ENCODE peak calls at places on chromosomes 2 and 18, in ten cellular contexts. Q, Z, Y, P, C, T, B, J, L and D are unnamed samples.

GRCh38 chr18:3873698-3874495 is 423.9 kb downstream of the TGIF1 start:
- DNase-seq in L (no peak), B (no peak), Q (no peak), P (no peak), Y (no peak), Z (no peak), J (no peak), T (no peak), C (no peak), D (no peak)

GRCh38 chr2:75896779-75897366 is 186.2 kb upstream of the GCFC2 start:
- DNase-seq in C (no peak), Y (no peak), B (peak; percentile 33), J (no peak), Q (no peak), P (no peak), L (no peak), Z (no peak), T (peak; percentile 82), D (no peak)

GRCh38 chr2:102258386-102259074 is 52.8 kb upstream of the IL1RL1 start:
- DNase-seq in P (no peak), Q (no peak), Z (no peak), Y (no peak), L (no peak), B (peak; percentile 74), T (no peak), C (no peak), J (no peak), D (peak; percentile 17)

GRCh38 chr18:80196528-80197320 is 50.6 kb downstream of the PARD6G start:
- DNase-seq in L (no peak), B (no peak), Y (no peak), C (no peak), P (no peak), T (no peak), Q (no peak), J (no peak), Z (no peak), D (peak; percentile 83)

GRCh38 chr2:201883559-201883958 is 77.2 kb downstream of the CDK15 start:
- DNase-seq in T (no peak), Y (no peak), Q (no peak), B (no peak), P (no peak), L (no peak), J (no peak), C (no peak), Z (no peak), D (no peak)

GRCh38 chr2:225399509-225399908 is at the start of gene NYAP2:
- DNase-seq in Y (no peak), C (no peak), J (no peak), L (no peak), B (no peak), Z (no peak), Q (no peak), T (no peak), P (no peak), D (no peak)

GRCh38 chr2:11904029-11904428 is 157.6 kb downstream of the LPIN1 start:
- DNase-seq in C (peak; percentile 60), Y (peak; percentile 52), L (no peak), B (no peak), T (no peak), Q (no peak), P (no peak), J (no peak), Z (peak; percentile 83), D (no peak)

GRCh38 chr2:158300394-158300793 is 156.2 kb downstream of the CCDC148 start:
- DNase-seq in Q (no peak), Y (no peak), P (no peak), J (no peak), B (no peak), C (no peak), L (no peak), Z (no peak), T (no peak), D (no peak)

GRCh38 chr2:567865-568638 is 109.2 kb downstream of the TMEM18 start:
- DNase-seq in J (peak; percentile 78), C (no peak), Y (no peak), B (peak; percentile 41), Q (no peak), T (no peak), P (no peak), L (no peak), Z (no peak), D (no peak)

GRCh38 chr2:55231546-55232083 is 478 bp downstream of the CLHC1 start:
- DNase-seq in Y (no peak), J (no peak), C (no peak), L (no peak), Z (peak; percentile 87), T (no peak), Q (no peak), P (no peak), B (no peak), D (no peak)

GRCh38 chr18:51028201-51028805 is 1.7 kb upstream of the SMAD4 start:
- DNase-seq in Y (no peak), P (no peak), C (no peak), L (no peak), T (no peak), J (no peak), Q (no peak), Z (no peak), B (no peak), D (no peak)
- H3K27ac ChIP-seq in Y (no peak overlapping the region), P (no peak overlapping the region), C (no peak overlapping the region), L (no peak overlapping the region), T (no peak overlapping the region), J (peak overlapping the region; percentile 92), Q (no peak overlapping the region), Z (no peak overlapping the region), B (no peak overlapping the region), D (no peak overlapping the region)

GRCh38 chr2:238144262-238144661 is 5.8 kb downstream of the KLHL30 start:
- DNase-seq in B (no peak), T (no peak), Z (no peak), C (no peak), Y (no peak), J (no peak), P (no peak), Q (no peak), L (no peak), D (no peak)

GRCh38 chr2:238141541-238142318 is 3.3 kb downstream of the KLHL30 start:
- DNase-seq in P (no peak), T (no peak), Z (no peak), C (peak; percentile 75), Q (peak; percentile 67), L (no peak), Y (peak; percentile 91), J (no peak), B (peak; percentile 47), D (no peak)

GRCh38 chr2:238145046-238145445 is 6.6 kb downstream of the KLHL30 start:
- DNase-seq in Q (no peak), Z (no peak), T (no peak), B (no peak), J (no peak), C (no peak), Y (no peak), L (no peak), P (no peak), D (no peak)

GRCh38 chr2:238142382-238143205 is 4.1 kb downstream of the KLHL30 start:
- DNase-seq in B (no peak), Z (no peak), Y (no peak), L (no peak), C (no peak), J (no peak), Q (no peak), T (no peak), P (no peak), D (no peak)

DNA sequence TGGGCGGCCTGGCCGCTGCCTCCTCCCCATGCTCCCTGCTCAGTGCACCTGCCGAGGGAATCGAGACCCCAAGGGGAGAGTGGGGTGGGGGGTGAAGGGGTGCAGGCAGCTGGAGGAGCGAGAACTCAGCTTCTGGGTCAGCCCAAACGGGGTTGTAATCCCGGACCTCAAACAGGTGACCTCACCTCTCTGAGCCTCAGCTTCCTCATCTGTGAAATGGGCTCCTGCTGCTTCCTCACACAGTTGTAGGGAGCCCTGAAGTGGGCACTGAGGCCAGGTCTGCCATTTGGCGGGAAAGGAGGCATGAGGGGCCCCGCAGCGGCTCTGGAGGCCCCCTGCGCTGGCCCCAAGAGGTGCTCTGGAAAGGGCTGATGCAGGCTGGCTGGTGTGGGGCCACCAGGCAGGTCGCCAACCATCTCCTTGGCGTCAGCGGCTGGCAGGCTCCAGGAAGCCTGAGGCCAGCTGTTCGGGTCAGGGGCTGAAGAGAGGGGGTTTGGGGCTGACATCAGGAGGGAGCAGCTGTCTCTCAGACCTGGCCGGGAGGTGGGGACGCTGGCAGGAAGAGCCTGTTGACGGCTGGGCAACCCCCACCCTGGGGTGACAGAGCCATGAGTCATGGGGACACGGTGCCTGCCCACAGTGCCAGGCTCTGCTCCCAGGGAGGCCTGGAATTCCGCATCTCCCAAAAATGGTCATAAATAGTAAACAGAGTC is 4.9 kb downstream of the KLHL30 start:
- DNase-seq in Y (no peak), J (peak; percentile 48), Q (no peak), L (no peak), Z (no peak), C (no peak), B (peak; percentile 38), T (no peak), P (no peak), D (no peak)
- H3K4me1 ChIP-seq in Y (peaks cover 14% of the 10 kb centered on the region), J (peaks cover 51% of the 10 kb centered on the region), Q (no peaks in the 10 kb centered on the region), L (peaks cover 7% of the 10 kb centered on the region), Z (no peaks in the 10 kb centered on the region), C (peaks cover 15% of the 10 kb centered on the region), B (peaks cover 35% of the 10 kb centered on the region), T (no peaks in the 10 kb centered on the region), P (peaks cover 6% of the 10 kb centered on the region), D (peaks cover 37% of the 10 kb centered on the region)

DNA sequence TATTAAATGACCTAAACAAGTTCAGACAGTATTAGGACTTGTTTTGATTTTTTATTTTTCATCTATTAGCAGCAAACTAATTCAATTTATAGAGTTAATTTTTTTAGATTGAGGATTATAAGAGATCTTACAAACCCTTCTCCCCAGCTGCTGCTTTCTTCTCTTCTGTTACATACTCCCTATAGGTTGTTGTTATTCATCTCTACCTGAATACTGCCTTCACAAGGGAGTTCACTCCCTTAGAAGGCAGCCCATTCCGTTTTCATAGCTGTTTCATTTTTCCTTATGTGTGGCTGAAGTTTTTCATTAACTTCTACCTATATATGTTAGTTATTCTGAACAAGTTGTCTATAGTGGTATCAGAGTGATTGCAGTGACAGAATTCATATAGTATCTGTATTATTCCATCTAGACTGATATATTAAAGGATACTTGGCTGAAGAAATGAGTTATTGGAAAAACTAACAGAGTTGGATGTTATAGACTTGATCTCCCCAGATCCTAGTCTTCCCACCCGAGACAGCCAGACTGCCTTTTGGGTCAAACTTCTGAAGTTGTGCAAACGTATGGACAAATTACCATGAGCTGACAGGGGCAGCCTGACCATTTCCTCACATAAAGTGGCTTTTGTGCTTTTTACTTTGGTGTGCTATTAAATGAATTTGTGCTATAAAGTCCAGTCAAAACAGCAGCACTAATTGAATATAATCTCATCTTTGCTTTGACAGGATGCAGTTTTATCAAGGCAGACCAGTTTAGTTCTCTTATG is 8.7 kb downstream of the GLS start:
- DNase-seq in J (no peak), P (no peak), Y (no peak), L (no peak), C (no peak), B (no peak), Z (no peak), Q (no peak), T (no peak), D (no peak)
- H3K27ac ChIP-seq in J (peak overlapping the region; percentile 95), P (peak overlapping the region; percentile 38), Y (no peak overlapping the region), L (no peak overlapping the region), C (no peak overlapping the region), B (no peak overlapping the region), Z (peak overlapping the region; percentile 36), Q (no peak overlapping the region), T (no peak overlapping the region), D (peak overlapping the region; percentile 43)

DNA sequence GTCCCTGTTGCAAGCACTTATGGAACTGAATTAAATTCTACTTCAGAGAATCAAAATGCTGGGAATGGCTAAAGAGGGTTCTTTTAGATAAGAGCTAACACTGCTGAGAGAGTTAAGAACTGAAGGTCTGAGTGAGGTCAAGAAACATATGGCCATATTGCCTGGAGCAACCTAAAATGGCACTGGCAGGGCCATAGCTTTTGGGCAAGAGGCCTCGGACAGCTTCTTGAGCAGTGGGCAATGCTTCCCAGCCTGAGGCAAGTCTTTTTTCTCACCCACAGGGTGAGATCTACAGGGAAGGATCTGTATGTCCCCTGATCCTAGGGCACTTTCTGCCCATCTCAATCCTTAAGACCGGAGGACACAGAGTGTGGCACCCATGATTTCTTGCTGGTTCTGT is 244.6 kb upstream of the NT5C1B start:
- DNase-seq in B (no peak), P (no peak), L (no peak), T (no peak), C (no peak), Q (no peak), J (no peak), Y (no peak), Z (no peak), D (no peak)
- H3K4me1 ChIP-seq in B (no peaks in the 10 kb centered on the region), P (no peaks in the 10 kb centered on the region), L (no peaks in the 10 kb centered on the region), T (peaks cover 11% of the 10 kb centered on the region), C (peaks cover 15% of the 10 kb centered on the region), Q (peaks cover 3% of the 10 kb centered on the region), J (peaks cover 10% of the 10 kb centered on the region), Y (no peaks in the 10 kb centered on the region), Z (no peaks in the 10 kb centered on the region), D (peaks cover 53% of the 10 kb centered on the region)